ENCODE peak calls at places on chromosome 10, in eight cellular contexts. E is germinal center; P is T-helper 1 cell; L is HT-29; T is NCI-H446; K is substantia nigra; Y is cortex of kidney; J is naive thymus-derived CD4-positive, alpha-beta T cell. N is an unnamed sample.

GRCh38 chr10:119190353-119190752 is 11.7 kb upstream of the PRDX3 start:
- DNase-seq in T (peak), K (no peak), E (no peak), L (no peak), P (no peak), Y (no peak), J (no peak), N (no peak)

GRCh38 chr10:126468876-126469643 is 80.8 kb upstream of the ADAM12 start:
- DNase-seq in K (no peak), J (no peak), P (no peak), L (no peak), T (no peak), E (no peak), Y (no peak), N (no peak)

GRCh38 chr10:62177111-62177510 is 91.5 kb downstream of the RTKN2 start:
- DNase-seq in K (no peak), T (no peak), J (no peak), Y (no peak), L (no peak), P (no peak), E (no peak), N (no peak)

GRCh38 chr10:3852147-3852904 is 67.3 kb upstream of the KLF6 start:
- DNase-seq in J (no peak), P (peak), Y (no peak), E (no peak), T (no peak), K (peak), L (peak), N (no peak)

GRCh38 chr10:384538-385305 is 249.5 kb downstream of the ZMYND11 start:
- DNase-seq in E (no peak), Y (no peak), T (no peak), K (no peak), J (no peak), P (no peak), L (no peak), N (no peak)

GRCh38 chr10:80289451-80290287 is at the start of gene MAT1A:
- DNase-seq in T (no peak), Y (no peak), K (no peak), P (no peak), L (peak), E (no peak), J (no peak), N (no peak)

GRCh38 chr10:29415876-29416275 is 127.0 kb downstream of the LYZL1 start:
- DNase-seq in K (no peak), P (no peak), E (no peak), T (no peak), J (no peak), Y (no peak), L (no peak), N (no peak)

GRCh38 chr10:72083234-72084093 is 4.9 kb downstream of the SPOCK2 start:
- DNase-seq in L (no peak), K (no peak), J (no peak), P (no peak), E (no peak), Y (no peak), T (no peak), N (no peak)

GRCh38 chr10:34078798-34079470 is 736.2 kb downstream of the PARD3 start:
- DNase-seq in J (no peak), T (no peak), P (no peak), E (no peak), K (no peak), L (no peak), Y (no peak), N (no peak)

GRCh38 chr10:17795807-17796596 is 13.1 kb upstream of the MRC1 start:
- DNase-seq in J (no peak), Y (no peak), L (no peak), T (no peak), E (no peak), K (no peak), P (no peak), N (no peak)

GRCh38 chr10:129854181-129854580 is 109.9 kb downstream of the EBF3 start:
- DNase-seq in T (no peak), L (no peak), P (no peak), Y (no peak), K (no peak), E (no peak), J (no peak), N (no peak)

GRCh38 chr10:8225232-8225631 is 170.7 kb downstream of the GATA3 start:
- DNase-seq in L (no peak), P (no peak), J (no peak), Y (no peak), K (no peak), T (no peak), E (no peak), N (no peak)

GRCh38 chr10:95242581-95243317 is 48.1 kb downstream of the PDLIM1 start:
- DNase-seq in P (no peak), K (peak), T (peak), L (peak), E (peak), Y (no peak), J (no peak), N (no peak)

GRCh38 chr10:43861966-43862751 is 213.5 kb upstream of the ZNF32 start:
- DNase-seq in P (no peak), L (no peak), Y (no peak), T (no peak), E (no peak), K (no peak), J (no peak), N (no peak)

GRCh38 chr10:77770868-77771175 is 133.2 kb upstream of the KCNMA1 start:
- DNase-seq in E (no peak), K (no peak), J (no peak), Y (no peak), P (no peak), L (no peak), T (no peak), N (no peak)

GRCh38 chr10:62244785-62245595 is 23.7 kb downstream of the RTKN2 start:
- DNase-seq in E (peak), T (peak), K (peak), L (peak), P (peak), Y (no peak), J (peak), N (no peak)

GRCh38 chr10:4767033-4767814 is 58.8 kb upstream of the AKR1E2 start:
- DNase-seq in T (peak), E (no peak), P (no peak), Y (no peak), L (peak), J (no peak), K (no peak), N (no peak)

GRCh38 chr10:80163741-80164341 is 31.3 kb downstream of the PLAC9 start:
- DNase-seq in L (no peak), T (peak), E (no peak), J (no peak), P (no peak), K (peak), Y (no peak), N (peak)

GRCh38 chr10:5563991-5564536 is 39.3 kb downstream of the CALML3 start:
- DNase-seq in T (no peak), E (no peak), K (no peak), P (peak), L (no peak), J (peak), Y (no peak), N (no peak)

GRCh38 chr10:105252908-105253307 is 611.8 kb downstream of the SORCS3 start:
- DNase-seq in Y (no peak), K (no peak), T (no peak), J (no peak), E (no peak), L (no peak), P (no peak), N (no peak)

GRCh38 chr10:114195079-114195478 is 15.9 kb downstream of the TDRD1 start:
- DNase-seq in T (no peak), Y (no peak), J (no peak), E (no peak), K (no peak), P (no peak), L (peak), N (no peak)

GRCh38 chr10:19654576-19654975 is 161.7 kb upstream of the PLXDC2 start:
- DNase-seq in Y (no peak), L (no peak), T (no peak), J (no peak), E (no peak), K (no peak), P (no peak), N (no peak)

GRCh38 chr10:104327745-104328635 is 10.3 kb downstream of the ITPRIP start:
- DNase-seq in E (no peak), J (no peak), L (no peak), T (no peak), Y (no peak), K (no peak), P (no peak), N (no peak)

GRCh38 chr10:48400129-48400849 is 93.8 kb downstream of the MAPK8 start:
- DNase-seq in Y (no peak), J (no peak), E (no peak), L (peak), T (no peak), P (no peak), K (no peak), N (no peak)

GRCh38 chr10:69362471-69362954 is 54.2 kb downstream of the TACR2 start:
- DNase-seq in E (no peak), J (peak), K (no peak), Y (no peak), P (no peak), T (peak), L (peak), N (no peak)

GRCh38 chr10:116809528-116810500 is 39.5 kb upstream of the ENO4 start:
- DNase-seq in K (peak), J (no peak), L (peak), P (no peak), T (no peak), E (no peak), Y (no peak), N (no peak)

GRCh38 chr10:121414366-121414765 is 183.9 kb downstream of the FGFR2 start:
- DNase-seq in P (no peak), T (no peak), Y (no peak), L (no peak), E (no peak), K (no peak), J (no peak), N (no peak)

GRCh38 chr10:117983961-117984360 is 62.8 kb downstream of the RAB11FIP2 start:
- DNase-seq in E (no peak), L (no peak), T (no peak), K (no peak), Y (no peak), P (no peak), J (no peak), N (no peak)

GRCh38 chr10:102467318-102467717 is 16.0 kb upstream of the C10orf95 start:
- DNase-seq in E (no peak), J (no peak), P (no peak), L (no peak), K (no peak), Y (no peak), T (no peak), N (no peak)

GRCh38 chr10:665579-666091 is 23.8 kb downstream of the DIP2C start:
- DNase-seq in J (no peak), E (no peak), P (no peak), L (no peak), K (no peak), Y (no peak), T (no peak), N (no peak)

GRCh38 chr10:68550747-68551411 is 9.3 kb upstream of the TET1 start:
- DNase-seq in E (peak), L (peak), Y (no peak), T (peak), K (peak), J (peak), P (no peak), N (no peak)

GRCh38 chr10:30639946-30640786 is 10.6 kb upstream of the LYZL2 start:
- DNase-seq in L (peak), Y (no peak), P (no peak), K (no peak), T (peak), J (no peak), E (peak), N (no peak)

GRCh38 chr10:26216949-26217395 is 398 bp downstream of the GAD2 start:
- DNase-seq in Y (no peak), K (no peak), T (no peak), E (no peak), P (no peak), J (no peak), L (no peak), N (no peak)

GRCh38 chr10:86657396-86658011 is 3.2 kb downstream of the OPN4 start:
- DNase-seq in Y (no peak), K (no peak), J (no peak), P (peak), E (no peak), L (no peak), T (no peak), N (no peak)